ENCODE peak calls at places on chromosomes 3 and 15, in seven cellular contexts. M is H9; K is tibial artery; T is stromal cell of bone marrow; O is activated naive CD8-positive, alpha-beta T cell treated with anti-CD3 and anti-CD28 coated beads, Interleukin-2, amount 50 U/mL, for 24 hours; Z is NCI-H69; C is central memory CD4-positive, alpha-beta T cell. Y is an unnamed sample.

GRCh38 chr3:133709139-133709538 is 37.1 kb upstream of the TF start:
- DNase-seq in M (no peak), K (no peak), T (no peak), O (no peak), Z (no peak), C (no peak), Y (no peak)

GRCh38 chr3:11596387-11596786 is 47.3 kb downstream of the VGLL4 start:
- DNase-seq in M (no peak), K (no peak), T (no peak), O (no peak), Z (no peak), C (no peak), Y (no peak)

GRCh38 chr15:85555875-85556617 is 175.6 kb downstream of the AKAP13 start:
- DNase-seq in M (no peak), K (no peak), T (no peak), O (no peak), Z (no peak), C (no peak), Y (no peak)

GRCh38 chr15:60093273-60094067 is 89.4 kb downstream of the FOXB1 start:
- DNase-seq in M (no peak), K (no peak), T (no peak), O (no peak), Z (peak), C (no peak), Y (no peak)

GRCh38 chr15:57675481-57676181 is 30.9 kb upstream of the POLR2M start:
- DNase-seq in M (no peak), K (no peak), T (no peak), O (no peak), Z (no peak), C (no peak), Y (no peak)

GRCh38 chr15:92611995-92612745 is 43.4 kb downstream of the FAM174B start:
- DNase-seq in M (no peak), K (no peak), T (no peak), O (no peak), Z (no peak), C (no peak), Y (no peak)

GRCh38 chr15:93831641-93832040 is 399.7 kb upstream of the MCTP2 start:
- DNase-seq in M (no peak), K (no peak), T (no peak), O (no peak), Z (no peak), C (no peak), Y (no peak)

GRCh38 chr3:157073810-157074209 is 86.1 kb downstream of the CCNL1 start:
- DNase-seq in M (no peak), K (no peak), T (peak), O (no peak), Z (no peak), C (no peak), Y (no peak)